ENCODE peak calls at places on chromosome 2, in four cellular contexts. I is HepG2, K is GM12878, G is SK-N-SH. W is an unnamed sample.

GRCh38 chr2:219985017-219985416 is 357.6 kb downstream of the SLC4A3 start:
- DNase-seq in I (no peak), K (no peak), G (no peak), W (no peak)

GRCh38 chr2:173214213-173214612 is 138.6 kb downstream of the MAP3K20 start:
- DNase-seq in I (no peak), K (no peak), G (no peak), W (no peak)

GRCh38 chr2:72843301-72843700 is 17.5 kb upstream of the EXOC6B start:
- DNase-seq in I (no peak), K (no peak), G (no peak), W (no peak)

GRCh38 chr2:176038694-176039093 is 36.6 kb upstream of the LNPK start:
- DNase-seq in I (no peak), K (no peak), G (no peak), W (no peak)

GRCh38 chr2:88234760-88235159 is 64.6 kb downstream of the THNSL2 start:
- DNase-seq in I (no peak), K (no peak), G (no peak), W (peak; percentile 27)

GRCh38 chr2:127426501-127427354 is 8.5 kb downstream of the PROC start:
- DNase-seq in I (no peak), K (no peak), G (no peak), W (no peak)

GRCh38 chr2:69965756-69966447 is 4.5 kb upstream of the ASPRV1 start:
- DNase-seq in I (no peak), K (no peak), G (no peak), W (no peak)

GRCh38 chr2:11056614-11057013 is 98.7 kb upstream of the SLC66A3 start:
- DNase-seq in I (no peak), K (no peak), G (peak; percentile 42), W (no peak)

GRCh38 chr2:70851704-70852103 is 16.1 kb upstream of the CD207 start:
- DNase-seq in I (no peak), K (peak; percentile 73), G (no peak), W (no peak)

GRCh38 chr2:156399950-156400703 is 36.1 kb upstream of the GPD2 start:
- DNase-seq in I (peak; percentile 55), K (peak; percentile 37), G (peak; percentile 86), W (peak; percentile 73)
- TF ChIP-seq NFIC in I (no peak), K (peak; percentile 36), G (peak; percentile 28), W (no peak)

DNA sequence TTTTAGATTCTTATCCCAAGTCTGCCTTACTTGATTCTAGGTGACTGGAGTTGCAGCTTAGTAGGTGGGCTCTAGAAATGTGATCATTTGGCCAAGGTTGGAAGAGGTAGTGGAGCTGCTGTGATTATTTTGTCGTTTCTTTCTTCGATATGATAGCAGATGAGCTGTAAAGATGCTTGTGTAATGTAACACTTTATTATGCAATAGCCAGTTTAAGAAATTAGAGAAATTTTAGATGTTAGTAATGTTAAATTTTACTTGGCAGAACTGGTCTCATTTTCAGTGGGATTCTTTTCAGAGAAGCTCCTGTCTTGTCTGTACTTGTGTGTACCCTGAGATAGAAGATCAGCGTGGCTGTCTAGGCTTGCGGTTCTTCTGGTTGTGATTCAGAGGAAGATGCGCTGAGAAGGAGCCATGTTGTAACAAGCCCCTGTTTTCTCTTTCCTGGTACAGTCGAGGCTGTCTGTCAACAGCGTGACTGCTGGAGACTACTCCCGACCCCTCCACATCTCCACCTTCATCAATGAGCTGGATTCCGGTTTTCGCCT is 9.3 kb downstream of the TSN start:
- DNase-seq in I (no peak), K (no peak), G (no peak), W (no peak)
- TF ChIP-seq NFIC in I (no peak), K (no peak), G (no peak), W (no peak)

GRCh38 chr2:47226124-47227040 is 71.3 kb upstream of the STPG4 start:
- DNase-seq in I (peak; percentile 84), K (no peak), G (no peak), W (no peak)
- TF ChIP-seq NFIC in I (no peak), K (no peak), G (no peak), W (no peak)

GRCh38 chr2:188091235-188091634 is 200.4 kb upstream of the GULP1 start:
- DNase-seq in I (no peak), K (no peak), G (no peak), W (no peak)

GRCh38 chr2:188085421-188085820 is 206.3 kb upstream of the GULP1 start:
- DNase-seq in I (no peak), K (no peak), G (no peak), W (no peak)

GRCh38 chr2:188089896-188090295 is 201.8 kb upstream of the GULP1 start:
- DNase-seq in I (no peak), K (no peak), G (no peak), W (no peak)
- TF ChIP-seq NFIC in I (no peak), K (no peak), G (no peak), W (no peak)

GRCh38 chr2:192194065-192194865 is 468 bp downstream of the TMEFF2 start:
- DNase-seq in I (no peak), K (no peak), G (no peak), W (no peak)
- TF ChIP-seq NFIC in I (no peak), K (no peak), G (no peak), W (no peak)

W was measured in K562.